ENCODE peak calls at places on chromosomes 2 and 18, in eight cellular contexts. One of them, this sample, is unnamed.

GRCh38 chr2:26640781-26641564 is at the start of gene CIB4:
- DNase-seq in coronary artery: no peak
- DNase-seq in GM23248: no peak
- DNase-seq in pancreas: no peak
- DNase-seq in Panc1: no peak
- DNase-seq in tibial nerve: no peak
- DNase-seq in fibroblast of lung: no peak
- DNase-seq in kidney: no peak
- DNase-seq in this sample: no peak

GRCh38 chr2:8159211-8159965 is 522.5 kb upstream of the ID2 start:
- DNase-seq in fibroblast of lung: no peak
- DNase-seq in tibial nerve: no peak
- DNase-seq in GM23248: no peak
- DNase-seq in kidney: no peak
- DNase-seq in coronary artery: no peak
- DNase-seq in pancreas: no peak
- DNase-seq in Panc1: no peak
- DNase-seq in this sample: no peak

GRCh38 chr2:18262601-18263000 is 297.9 kb downstream of the RDH14 start:
- DNase-seq in tibial nerve: no peak
- DNase-seq in kidney: no peak
- DNase-seq in GM23248: peak
- DNase-seq in pancreas: no peak
- DNase-seq in coronary artery: no peak
- DNase-seq in Panc1: no peak
- DNase-seq in fibroblast of lung: peak
- DNase-seq in this sample: no peak

GRCh38 chr18:76398899-76399612 is 96.0 kb downstream of the ZNF516 start:
- DNase-seq in GM23248: peak
- DNase-seq in coronary artery: peak
- DNase-seq in tibial nerve: peak
- DNase-seq in Panc1: peak
- DNase-seq in pancreas: no peak
- DNase-seq in kidney: peak
- DNase-seq in fibroblast of lung: peak
- DNase-seq in this sample: peak

GRCh38 chr2:105278654-105279053 is 37.1 kb downstream of the GPR45 start:
- DNase-seq in Panc1: no peak
- DNase-seq in kidney: no peak
- DNase-seq in GM23248: no peak
- DNase-seq in coronary artery: no peak
- DNase-seq in fibroblast of lung: no peak
- DNase-seq in pancreas: no peak
- DNase-seq in tibial nerve: no peak
- DNase-seq in this sample: no peak

GRCh38 chr2:40358783-40359182 is 93.1 kb downstream of the SLC8A1 start:
- DNase-seq in GM23248: no peak
- DNase-seq in fibroblast of lung: no peak
- DNase-seq in pancreas: no peak
- DNase-seq in Panc1: no peak
- DNase-seq in tibial nerve: no peak
- DNase-seq in coronary artery: no peak
- DNase-seq in kidney: no peak
- DNase-seq in this sample: no peak

GRCh38 chr2:213086566-213086965 is 64.8 kb downstream of the IKZF2 start:
- DNase-seq in pancreas: no peak
- DNase-seq in kidney: no peak
- DNase-seq in GM23248: peak
- DNase-seq in Panc1: no peak
- DNase-seq in tibial nerve: no peak
- DNase-seq in fibroblast of lung: peak
- DNase-seq in coronary artery: no peak
- DNase-seq in this sample: no peak

GRCh38 chr2:214497489-214497888 is 86.6 kb downstream of the VWC2L start:
- DNase-seq in GM23248: peak
- DNase-seq in kidney: no peak
- DNase-seq in fibroblast of lung: peak
- DNase-seq in coronary artery: no peak
- DNase-seq in pancreas: no peak
- DNase-seq in tibial nerve: no peak
- DNase-seq in Panc1: no peak
- DNase-seq in this sample: no peak

GRCh38 chr2:61946661-61947060 is 41.2 kb downstream of the COMMD1 start:
- DNase-seq in GM23248: no peak
- DNase-seq in pancreas: no peak
- DNase-seq in fibroblast of lung: peak
- DNase-seq in Panc1: no peak
- DNase-seq in tibial nerve: no peak
- DNase-seq in kidney: no peak
- DNase-seq in coronary artery: no peak
- DNase-seq in this sample: no peak

GRCh38 chr2:55556809-55557208 is 37.3 kb downstream of the CFAP36 start:
- DNase-seq in coronary artery: no peak
- DNase-seq in fibroblast of lung: no peak
- DNase-seq in kidney: no peak
- DNase-seq in pancreas: no peak
- DNase-seq in GM23248: no peak
- DNase-seq in Panc1: no peak
- DNase-seq in tibial nerve: no peak
- DNase-seq in this sample: no peak

GRCh38 chr2:132670104-132670960 is at the start of gene LYPD1:
- DNase-seq in Panc1: no peak
- DNase-seq in fibroblast of lung: peak
- DNase-seq in coronary artery: no peak
- DNase-seq in tibial nerve: no peak
- DNase-seq in GM23248: peak
- DNase-seq in kidney: peak
- DNase-seq in pancreas: peak
- DNase-seq in this sample: no peak

GRCh38 chr2:172972005-172972619 is 103.5 kb upstream of the MAP3K20 start:
- DNase-seq in coronary artery: no peak
- DNase-seq in pancreas: no peak
- DNase-seq in kidney: no peak
- DNase-seq in tibial nerve: no peak
- DNase-seq in fibroblast of lung: peak
- DNase-seq in GM23248: peak
- DNase-seq in Panc1: no peak
- DNase-seq in this sample: peak

GRCh38 chr2:210199186-210199765 is 26.0 kb downstream of the ACADL start:
- DNase-seq in Panc1: no peak
- DNase-seq in fibroblast of lung: peak
- DNase-seq in tibial nerve: no peak
- DNase-seq in coronary artery: no peak
- DNase-seq in kidney: no peak
- DNase-seq in pancreas: no peak
- DNase-seq in GM23248: peak
- DNase-seq in this sample: peak

GRCh38 chr2:27085670-27086089 is 892 bp upstream of the KHK start:
- DNase-seq in pancreas: peak
- DNase-seq in coronary artery: peak
- DNase-seq in tibial nerve: peak
- DNase-seq in GM23248: peak
- DNase-seq in Panc1: peak
- DNase-seq in fibroblast of lung: peak
- DNase-seq in kidney: peak
- DNase-seq in this sample: no peak

DNA sequence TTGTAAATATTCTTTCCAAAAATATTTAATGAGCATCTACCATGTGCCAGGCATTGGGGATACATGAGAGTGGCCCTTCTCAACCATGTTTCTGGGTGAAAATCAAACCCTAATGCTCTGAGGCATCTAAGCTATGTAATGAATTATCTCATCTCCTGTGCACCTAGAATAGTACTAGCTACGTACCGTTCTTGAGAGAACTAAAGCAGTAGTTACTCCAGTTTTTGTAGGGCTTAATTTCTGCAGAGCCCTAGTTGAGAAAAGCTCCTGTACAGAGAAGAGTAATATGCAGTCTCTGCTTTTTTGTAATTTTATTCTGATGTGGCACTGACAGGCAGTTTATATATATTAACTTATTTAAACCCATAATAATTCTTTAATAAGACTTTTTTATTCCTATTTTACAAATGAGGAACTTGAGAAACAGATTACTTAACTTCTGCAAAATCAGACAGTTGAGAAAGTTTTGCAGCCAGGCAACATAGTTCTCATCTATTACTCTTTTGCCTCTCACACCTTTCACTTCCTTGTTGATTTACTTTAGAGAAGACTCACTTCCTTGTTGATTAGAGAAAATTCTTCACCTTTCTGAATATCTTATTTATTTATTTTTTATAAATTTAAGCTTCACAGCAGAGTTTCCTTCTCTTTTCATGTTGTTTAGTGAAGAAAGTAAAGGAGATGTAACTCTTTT is 3.1 kb downstream of the SPOPL start:
- DNase-seq in tibial nerve: no peak
- DNase-seq in GM23248: peak
- DNase-seq in Panc1: no peak
- DNase-seq in pancreas: no peak
- DNase-seq in coronary artery: no peak
- DNase-seq in kidney: no peak
- DNase-seq in fibroblast of lung: no peak
- DNase-seq in this sample: no peak
- H3K27ac ChIP-seq in tibial nerve: peak
- H3K27ac ChIP-seq in GM23248: no peak
- H3K27ac ChIP-seq in Panc1: no peak
- H3K27ac ChIP-seq in pancreas: no peak
- H3K27ac ChIP-seq in coronary artery: no peak
- H3K27ac ChIP-seq in kidney: no peak
- H3K27ac ChIP-seq in fibroblast of lung: no peak
- H3K27ac ChIP-seq in this sample: no peak

DNA sequence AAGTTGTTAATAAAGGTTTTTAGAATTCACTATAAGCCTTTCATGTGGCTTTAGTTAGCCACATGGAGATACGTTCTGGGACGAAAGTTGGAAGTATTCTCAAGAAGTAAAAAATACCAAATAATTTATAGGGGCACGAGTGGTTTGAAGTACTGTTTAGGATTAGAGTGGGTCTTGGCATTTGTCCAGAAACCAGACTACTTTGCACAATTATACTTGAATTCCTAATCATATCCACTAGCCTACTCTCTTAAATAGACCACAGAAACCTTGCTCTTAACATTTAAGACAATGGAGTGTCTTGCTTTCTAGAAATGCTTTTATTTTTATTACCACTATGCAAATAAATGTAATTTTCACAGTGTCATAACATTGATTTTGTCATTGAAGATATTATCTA is 44.6 kb downstream of the UBE2E3 start:
- DNase-seq in GM23248: no peak
- DNase-seq in pancreas: no peak
- DNase-seq in tibial nerve: no peak
- DNase-seq in Panc1: no peak
- DNase-seq in coronary artery: no peak
- DNase-seq in kidney: no peak
- DNase-seq in fibroblast of lung: no peak
- DNase-seq in this sample: no peak
- H3K4me3 ChIP-seq in GM23248: no peak
- H3K4me3 ChIP-seq in pancreas: no peak
- H3K4me3 ChIP-seq in tibial nerve: no peak
- H3K4me3 ChIP-seq in Panc1: no peak
- H3K4me3 ChIP-seq in coronary artery: no peak
- H3K4me3 ChIP-seq in kidney: no peak
- H3K4me3 ChIP-seq in fibroblast of lung: no peak
- H3K4me3 ChIP-seq in this sample: no peak

GRCh38 chr2:141900826-141901225 is 230.0 kb downstream of the LRP1B start:
- DNase-seq in GM23248: no peak
- DNase-seq in pancreas: no peak
- DNase-seq in Panc1: no peak
- DNase-seq in tibial nerve: no peak
- DNase-seq in kidney: no peak
- DNase-seq in fibroblast of lung: no peak
- DNase-seq in coronary artery: no peak
- DNase-seq in this sample: no peak
- H3K27ac ChIP-seq in GM23248: no peak
- H3K27ac ChIP-seq in pancreas: no peak
- H3K27ac ChIP-seq in Panc1: no peak
- H3K27ac ChIP-seq in tibial nerve: no peak
- H3K27ac ChIP-seq in kidney: no peak
- H3K27ac ChIP-seq in fibroblast of lung: no peak
- H3K27ac ChIP-seq in coronary artery: no peak
- H3K27ac ChIP-seq in this sample: no peak

DNA sequence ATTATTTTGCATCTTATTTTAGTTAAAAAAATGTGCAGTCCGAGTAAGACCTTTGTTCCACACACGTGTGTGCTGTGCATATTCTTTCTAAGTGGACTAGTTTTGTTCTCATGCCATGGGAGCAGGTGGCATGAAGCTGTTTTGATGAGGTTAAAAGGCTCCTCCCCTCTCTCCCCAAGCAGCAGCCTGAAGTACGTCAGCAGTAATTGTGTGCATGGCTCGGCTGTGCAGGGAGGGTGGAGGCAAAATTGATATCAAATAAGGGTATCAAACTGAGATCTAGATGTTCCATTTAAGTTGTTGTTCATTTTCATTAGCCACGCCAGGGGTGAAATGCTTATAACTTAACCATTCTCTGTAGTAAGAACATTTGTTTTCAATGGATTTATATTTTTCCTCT is at the start of gene NYAP2:
- DNase-seq in GM23248: no peak
- DNase-seq in fibroblast of lung: no peak
- DNase-seq in coronary artery: no peak
- DNase-seq in pancreas: no peak
- DNase-seq in tibial nerve: no peak
- DNase-seq in kidney: no peak
- DNase-seq in Panc1: no peak
- DNase-seq in this sample: no peak
- H3K4me3 ChIP-seq in GM23248: no peak
- H3K4me3 ChIP-seq in fibroblast of lung: no peak
- H3K4me3 ChIP-seq in coronary artery: no peak
- H3K4me3 ChIP-seq in pancreas: no peak
- H3K4me3 ChIP-seq in tibial nerve: no peak
- H3K4me3 ChIP-seq in kidney: no peak
- H3K4me3 ChIP-seq in Panc1: no peak
- H3K4me3 ChIP-seq in this sample: no peak

DNA sequence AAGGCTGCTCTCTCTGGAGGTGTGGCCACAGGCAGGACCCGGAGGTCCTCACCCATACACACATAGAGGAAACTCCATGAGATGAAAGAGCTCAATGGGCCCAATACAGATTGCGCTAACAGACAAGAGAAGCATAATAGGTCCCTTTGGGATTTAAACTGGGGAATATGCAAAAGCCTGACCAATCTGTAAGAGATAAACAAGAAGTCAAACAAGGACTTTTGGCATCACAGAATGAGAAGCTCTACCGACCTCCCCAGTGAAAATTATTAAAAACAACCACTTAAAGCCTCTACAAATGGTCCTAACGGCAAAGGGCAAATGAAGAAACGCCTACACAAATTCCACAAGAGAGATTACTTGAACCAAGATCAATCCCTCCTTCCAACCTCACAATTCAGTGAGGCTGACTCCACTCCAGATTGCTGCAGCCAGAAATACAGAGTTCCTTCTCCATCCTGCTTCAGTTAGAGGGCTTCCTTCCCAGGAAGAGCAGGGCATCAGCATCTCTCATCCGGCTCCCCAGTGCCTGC is 10.8 kb downstream of the IWS1 start:
- DNase-seq in tibial nerve: no peak
- DNase-seq in GM23248: peak
- DNase-seq in fibroblast of lung: peak
- DNase-seq in Panc1: no peak
- DNase-seq in kidney: no peak
- DNase-seq in coronary artery: no peak
- DNase-seq in pancreas: no peak
- DNase-seq in this sample: no peak
- H3K27ac ChIP-seq in tibial nerve: peak
- H3K27ac ChIP-seq in GM23248: peak
- H3K27ac ChIP-seq in fibroblast of lung: peak
- H3K27ac ChIP-seq in Panc1: no peak
- H3K27ac ChIP-seq in kidney: no peak
- H3K27ac ChIP-seq in coronary artery: peak
- H3K27ac ChIP-seq in pancreas: no peak
- H3K27ac ChIP-seq in this sample: no peak

This sample was measured in CD8-positive, alpha-beta memory T cell.